ENCODE peak calls at places on chromosomes 5 and 9, in eight cellular contexts. J is GM23248, I is PC-3, S is MM.1S, H is neural progenitor cell, Y is hepatocyte, T is HCT116, R is OCI-LY7. C is an unnamed sample.

GRCh38 chr9:133604856-133605255 is 4.3 kb downstream of the FAM163B start:
- DNase-seq in J (no peak), I (no peak), S (no peak), H (no peak), Y (no peak), T (no peak), R (peak), C (peak)

GRCh38 chr5:34674226-34674625 is 18.1 kb downstream of the RAI14 start:
- DNase-seq in J (peak), I (peak), S (no peak), H (no peak), Y (no peak), T (no peak), R (no peak), C (no peak)

GRCh38 chr5:88683506-88684135 is 199.4 kb downstream of the MEF2C start:
- DNase-seq in J (peak), I (peak), S (peak), H (peak), Y (no peak), T (no peak), R (no peak), C (peak)

GRCh38 chr9:126159661-126160060 is 167.0 kb upstream of the MVB12B start:
- DNase-seq in J (no peak), I (no peak), S (no peak), H (no peak), Y (no peak), T (no peak), R (no peak), C (no peak)

GRCh38 chr5:30099634-30100033 is 1093.9 kb upstream of the CDH6 start:
- DNase-seq in J (no peak), I (peak), S (no peak), H (peak), Y (no peak), T (no peak), R (no peak), C (peak)

GRCh38 chr5:103031607-103032006 is 88.3 kb downstream of the GIN1 start:
- DNase-seq in J (peak), I (peak), S (no peak), H (no peak), Y (no peak), T (no peak), R (no peak), C (peak)

GRCh38 chr5:139847790-139848507 is 52.3 kb downstream of the PSD2 start:
- DNase-seq in J (peak), I (no peak), S (peak), H (peak), Y (peak), T (no peak), R (peak), C (peak)

GRCh38 chr5:116510525-116510924 is 64.1 kb downstream of the SEMA6A start:
- DNase-seq in J (no peak), I (no peak), S (no peak), H (no peak), Y (no peak), T (no peak), R (no peak), C (no peak)

GRCh38 chr5:39658861-39659260 is 234.1 kb upstream of the DAB2 start:
- DNase-seq in J (no peak), I (no peak), S (no peak), H (no peak), Y (no peak), T (no peak), R (no peak), C (no peak)

GRCh38 chr9:96193356-96193755 is 108.6 kb downstream of the HSD17B3 start:
- DNase-seq in J (no peak), I (peak), S (no peak), H (no peak), Y (no peak), T (no peak), R (no peak), C (no peak)

GRCh38 chr5:178434016-178434761 is 156.0 kb downstream of the COL23A1 start:
- DNase-seq in J (no peak), I (no peak), S (no peak), H (no peak), Y (no peak), T (no peak), R (no peak), C (no peak)

GRCh38 chr5:81188962-81189361 is 44.2 kb upstream of the CKMT2 start:
- DNase-seq in J (no peak), I (no peak), S (no peak), H (no peak), Y (no peak), T (no peak), R (no peak), C (no peak)

GRCh38 chr5:160419458-160420330 is 813 bp upstream of the SLU7 start:
- DNase-seq in J (peak), I (no peak), S (no peak), H (no peak), Y (no peak), T (no peak), R (no peak), C (peak)

GRCh38 chr5:76818844-76819831 is at the start of gene F2RL1:
- DNase-seq in J (peak), I (peak), S (peak), H (peak), Y (peak), T (peak), R (no peak), C (peak)

GRCh38 chr9:134455951-134456739 is 129.9 kb downstream of the RXRA start:
- DNase-seq in J (peak), I (peak), S (no peak), H (no peak), Y (peak), T (peak), R (no peak), C (no peak)

GRCh38 chr9:93064392-93065124 is 6.1 kb downstream of the SUSD3 start:
- DNase-seq in J (no peak), I (no peak), S (peak), H (no peak), Y (no peak), T (no peak), R (peak), C (no peak)

GRCh38 chr9:37373621-37374020 is 48.9 kb upstream of the GRHPR start:
- DNase-seq in J (no peak), I (no peak), S (no peak), H (peak), Y (no peak), T (no peak), R (no peak), C (no peak)

GRCh38 chr5:14351845-14352712 is 208.9 kb downstream of the TRIO start:
- DNase-seq in J (peak), I (peak), S (peak), H (peak), Y (peak), T (peak), R (peak), C (peak)

GRCh38 chr5:2169862-2170820 is 287.4 kb upstream of the IRX4 start:
- DNase-seq in J (no peak), I (no peak), S (no peak), H (no peak), Y (no peak), T (no peak), R (no peak), C (no peak)

GRCh38 chr9:126318858-126319257 is 7.8 kb upstream of the MVB12B start:
- DNase-seq in J (no peak), I (no peak), S (no peak), H (peak), Y (no peak), T (no peak), R (no peak), C (no peak)

GRCh38 chr5:177372910-177373309 is 11.3 kb upstream of the SLC34A1 start:
- DNase-seq in J (no peak), I (no peak), S (no peak), H (no peak), Y (no peak), T (no peak), R (no peak), C (no peak)

GRCh38 chr5:149205625-149206523 is 64.6 kb downstream of the ABLIM3 start:
- DNase-seq in J (peak), I (peak), S (no peak), H (no peak), Y (no peak), T (no peak), R (no peak), C (no peak)

GRCh38 chr9:105046907-105047651 is 119.1 kb upstream of the ABCA1 start:
- DNase-seq in J (no peak), I (peak), S (no peak), H (no peak), Y (peak), T (no peak), R (no peak), C (no peak)

GRCh38 chr9:18520395-18520794 is 46.4 kb downstream of the ADAMTSL1 start:
- DNase-seq in J (peak), I (no peak), S (no peak), H (no peak), Y (no peak), T (no peak), R (no peak), C (no peak)

GRCh38 chr5:179840766-179841165 is 17.9 kb downstream of the MRNIP start:
- DNase-seq in J (no peak), I (no peak), S (no peak), H (no peak), Y (no peak), T (no peak), R (no peak), C (no peak)

GRCh38 chr9:133489253-133490190 is 10.6 kb upstream of the SLC2A6 start:
- DNase-seq in J (no peak), I (no peak), S (no peak), H (no peak), Y (no peak), T (no peak), R (no peak), C (no peak)

GRCh38 chr9:93890436-93890935 is 64.7 kb downstream of the BARX1 start:
- DNase-seq in J (no peak), I (no peak), S (no peak), H (no peak), Y (no peak), T (no peak), R (no peak), C (no peak)

GRCh38 chr5:149735066-149735465 is 5.0 kb downstream of the PPARGC1B start:
- DNase-seq in J (no peak), I (peak), S (no peak), H (no peak), Y (no peak), T (no peak), R (no peak), C (peak)

GRCh38 chr9:69070201-69070600 is 34.6 kb downstream of the FXN start:
- DNase-seq in J (no peak), I (no peak), S (no peak), H (no peak), Y (no peak), T (no peak), R (no peak), C (no peak)

GRCh38 chr9:128765499-128765898 is 6.2 kb downstream of the ZER1 start:
- DNase-seq in J (no peak), I (no peak), S (no peak), H (no peak), Y (no peak), T (no peak), R (no peak), C (no peak)
- TF ChIP-seq EZH2phosphoT487 in J (no peak), I (no peak), S (no peak), H (no peak), Y (no peak), T (no peak), R (no peak), C (no peak)

DNA sequence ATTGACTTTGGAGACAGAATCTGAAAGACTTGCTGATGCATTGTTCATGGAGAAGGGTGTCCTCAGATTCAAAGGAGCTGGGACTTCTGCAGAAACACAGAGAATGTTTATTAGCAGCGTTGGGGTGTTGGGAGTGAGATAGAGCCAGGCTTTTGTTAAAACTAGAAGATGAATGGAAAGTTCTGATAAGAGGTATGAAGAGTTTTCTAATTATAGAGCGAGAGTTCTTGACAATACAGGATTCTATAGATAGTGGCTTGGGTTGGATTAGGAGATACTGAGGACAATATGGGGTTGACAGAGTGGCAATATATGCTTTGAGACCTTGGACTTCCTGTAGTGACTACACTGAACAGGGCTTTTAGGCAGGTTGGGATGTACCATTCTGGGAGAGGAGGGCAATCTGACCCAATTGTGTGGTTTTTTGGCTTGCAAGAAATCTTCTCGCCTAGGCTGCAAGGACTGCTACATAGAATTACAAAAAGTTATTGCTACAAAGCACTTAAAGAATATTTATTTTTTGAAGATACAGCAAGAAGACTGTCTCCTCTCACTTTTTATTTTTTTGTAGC is 83.1 kb downstream of the FER start:
- DNase-seq in J (no peak), I (no peak), S (no peak), H (no peak), Y (no peak), T (no peak), R (no peak), C (no peak)
- H3K4me3 ChIP-seq in J (no peak), I (no peak), S (no peak), H (no peak), Y (no peak), T (no peak), R (no peak), C (no peak)

GRCh38 chr5:15510816-15511215 is 10.8 kb downstream of the FBXL7 start:
- DNase-seq in J (peak), I (peak), S (no peak), H (no peak), Y (no peak), T (no peak), R (no peak), C (no peak)

GRCh38 chr5:15506146-15506545 is 6.2 kb downstream of the FBXL7 start:
- DNase-seq in J (no peak), I (no peak), S (no peak), H (no peak), Y (no peak), T (no peak), R (no peak), C (no peak)

GRCh38 chr5:15513379-15513778 is 13.4 kb downstream of the FBXL7 start:
- DNase-seq in J (no peak), I (no peak), S (no peak), H (no peak), Y (no peak), T (no peak), R (no peak), C (no peak)

GRCh38 chr5:15515229-15515628 is 15.2 kb downstream of the FBXL7 start:
- DNase-seq in J (no peak), I (no peak), S (no peak), H (no peak), Y (no peak), T (no peak), R (no peak), C (no peak)

GRCh38 chr5:15510092-15510491 is 10.1 kb downstream of the FBXL7 start:
- DNase-seq in J (peak), I (no peak), S (no peak), H (no peak), Y (no peak), T (no peak), R (no peak), C (no peak)
- TF ChIP-seq EZH2phosphoT487 in J (no peak), I (no peak), S (no peak), H (no peak), Y (no peak), T (no peak), R (no peak), C (no peak)

GRCh38 chr5:59360130-59360555 is 533.4 kb downstream of the PDE4D start:
- DNase-seq in J (peak), I (no peak), S (no peak), H (no peak), Y (peak), T (no peak), R (no peak), C (peak)
- H3K4me3 ChIP-seq in J (no peak), I (no peak), S (no peak), H (no peak), Y (no peak), T (no peak), R (no peak), C (no peak)

GRCh38 chr5:9608093-9608492 is 22.1 kb downstream of the TAS2R1 start:
- DNase-seq in J (no peak), I (no peak), S (no peak), H (no peak), Y (no peak), T (no peak), R (no peak), C (no peak)
- TF ChIP-seq EZH2phosphoT487 in J (no peak), I (no peak), S (no peak), H (no peak), Y (no peak), T (no peak), R (no peak), C (no peak)

GRCh38 chr5:172008689-172009141 is 2.3 kb upstream of the FBXW11 start:
- DNase-seq in J (peak), I (no peak), S (no peak), H (peak), Y (no peak), T (no peak), R (no peak), C (peak)
- H3K4me3 ChIP-seq in J (no peak), I (no peak), S (no peak), H (no peak), Y (no peak), T (no peak), R (no peak), C (peak)

C was measured in GM23338.